ENCODE peak calls at places on chromosomes 7 and 10, in eight cellular contexts. W is hypothalamus; Q is stimulated activated CD8-positive, alpha-beta memory T cell treated with anti-CD3 and anti-CD28 coated beads, Interleukin-2, amount 100 ng/mL, for 48 hours; R is A172; B is neural crest cell; S is kidney glomerular epithelial cell; Y is nephron progenitor cell; U is cardiac muscle cell. O is an unnamed sample.
A peak's percentile ranks its signal among the peaks of the same experiment; 100 is the strongest.

GRCh38 chr7:30612658-30613265 is 18.1 kb downstream of the GARS1 start:
- DNase-seq in W (no peak), Q (no peak), R (peak; percentile 19), B (no peak), S (no peak), Y (no peak), U (no peak), O (peak; percentile 48)

GRCh38 chr10:3652886-3653285 is 132.1 kb downstream of the KLF6 start:
- DNase-seq in W (no peak), Q (no peak), R (peak; percentile 19), B (no peak), S (no peak), Y (no peak), U (no peak), O (no peak)

GRCh38 chr7:42454006-42454405 is 217.0 kb upstream of the GLI3 start:
- DNase-seq in W (no peak), Q (no peak), R (no peak), B (no peak), S (no peak), Y (no peak), U (no peak), O (peak; percentile 34)

GRCh38 chr10:42836771-42837468 is 54.3 kb downstream of the BMS1 start:
- DNase-seq in W (peak; percentile 7), Q (no peak), R (no peak), B (no peak), S (no peak), Y (no peak), U (peak; percentile 36), O (peak; percentile 25)

GRCh38 chr7:91553410-91553895 is 289.2 kb downstream of the FZD1 start:
- DNase-seq in W (no peak), Q (no peak), R (no peak), B (no peak), S (no peak), Y (no peak), U (no peak), O (no peak)

GRCh38 chr7:130273863-130274262 is 7.2 kb downstream of the CPA2 start:
- DNase-seq in W (no peak), Q (no peak), R (no peak), B (no peak), S (no peak), Y (peak; percentile 32), U (peak; percentile 11), O (peak; percentile 51)

GRCh38 chr7:66167773-66168367 is 37.3 kb upstream of the TPST1 start:
- DNase-seq in W (no peak), Q (no peak), R (peak; percentile 59), B (no peak), S (no peak), Y (no peak), U (no peak), O (peak; percentile 86)

GRCh38 chr7:80634505-80634904 is 3.9 kb upstream of the CD36 start:
- DNase-seq in W (no peak), Q (no peak), R (peak; percentile 45), B (no peak), S (no peak), Y (no peak), U (no peak), O (peak; percentile 90)

GRCh38 chr7:147509859-147510542 is 1080.6 kb upstream of the C7orf33 start:
- DNase-seq in W (no peak), Q (no peak), R (peak; percentile 48), B (no peak), S (peak; percentile 22), Y (no peak), U (no peak), O (peak; percentile 45)

GRCh38 chr7:105677803-105678583 is 96.7 kb upstream of the EFCAB10 start:
- DNase-seq in W (peak; percentile 13), Q (no peak), R (peak; percentile 21), B (no peak), S (no peak), Y (no peak), U (peak; percentile 48), O (no peak)

GRCh38 chr7:118232837-118233236 is 8.3 kb downstream of the ANKRD7 start:
- DNase-seq in W (no peak), Q (no peak), R (peak; percentile 75), B (no peak), S (peak; percentile 42), Y (no peak), U (no peak), O (no peak)

GRCh38 chr10:105188737-105189463 is 547.8 kb downstream of the SORCS3 start:
- DNase-seq in W (no peak), Q (no peak), R (peak; percentile 66), B (no peak), S (peak; percentile 91), Y (no peak), U (no peak), O (peak; percentile 25)

GRCh38 chr10:97411411-97411810 is 10.3 kb upstream of the RRP12 start:
- DNase-seq in W (no peak), Q (no peak), R (peak; percentile 87), B (no peak), S (peak; percentile 86), Y (peak; percentile 43), U (peak; percentile 44), O (peak; percentile 26)

GRCh38 chr7:155378580-155378934 is 79.4 kb upstream of the EN2 start:
- DNase-seq in W (no peak), Q (no peak), R (no peak), B (no peak), S (no peak), Y (no peak), U (no peak), O (no peak)

GRCh38 chr10:14556285-14556956 is 218.3 kb downstream of the FAM107B start:
- DNase-seq in W (peak; percentile 42), Q (no peak), R (no peak), B (no peak), S (no peak), Y (no peak), U (peak; percentile 52), O (no peak)

GRCh38 chr7:158869876-158870275 is 13.5 kb downstream of the DYNC2I1 start:
- DNase-seq in W (no peak), Q (no peak), R (no peak), B (no peak), S (no peak), Y (no peak), U (no peak), O (no peak)

GRCh38 chr7:59986-60675 is 132.2 kb upstream of the FAM20C start:
- DNase-seq in W (no peak), Q (no peak), R (no peak), B (no peak), S (no peak), Y (no peak), U (no peak), O (no peak)

GRCh38 chr10:22324413-22324812 is 3.5 kb downstream of the BMI1 start:
- DNase-seq in W (no peak), Q (no peak), R (no peak), B (no peak), S (no peak), Y (no peak), U (no peak), O (no peak)

O was measured in EH.